ENCODE peak calls at places on chromosomes 1 and 21, in four cellular contexts. Q is endothelial cell of umbilical vein, N is HFF-Myc, S is uterus. W is an unnamed sample.

GRCh38 chr1:25145775-25146381 is 86.4 kb downstream of the SYF2 start:
- DNase-seq in Q (no peak), N (no peak), S (no peak), W (no peak)

GRCh38 chr1:20466231-20466630 is 19.8 kb downstream of the CAMK2N1 start:
- DNase-seq in Q (no peak), N (no peak), S (no peak), W (no peak)

GRCh38 chr1:167439301-167439988 is 78.9 kb downstream of the CD247 start:
- DNase-seq in Q (peak; percentile 51), N (no peak), S (peak; percentile 30), W (no peak)

GRCh38 chr1:55580845-55581332 is 365.7 kb upstream of the USP24 start:
- DNase-seq in Q (no peak), N (no peak), S (no peak), W (peak; percentile 25)

GRCh38 chr1:206715552-206716518 is 31.1 kb downstream of the MAPKAPK2 start:
- DNase-seq in Q (no peak), N (no peak), S (no peak), W (no peak)

GRCh38 chr1:162832470-162832869 is 28.5 kb downstream of the CCDC190 start:
- DNase-seq in Q (no peak), N (no peak), S (no peak), W (no peak)

GRCh38 chr1:170460379-170460778 is 71.6 kb upstream of the GORAB start:
- DNase-seq in Q (no peak), N (no peak), S (no peak), W (no peak)

GRCh38 chr1:231918239-231919015 is 291.8 kb downstream of the DISC1 start:
- DNase-seq in Q (no peak), N (no peak), S (no peak), W (no peak)

GRCh38 chr21:38229260-38229877 is 27.4 kb upstream of the KCNJ15 start:
- DNase-seq in Q (no peak), N (no peak), S (no peak), W (no peak)

GRCh38 chr21:32137266-32137665 is 141.6 kb downstream of the MIS18A start:
- DNase-seq in Q (no peak), N (no peak), S (no peak), W (no peak)

DNA sequence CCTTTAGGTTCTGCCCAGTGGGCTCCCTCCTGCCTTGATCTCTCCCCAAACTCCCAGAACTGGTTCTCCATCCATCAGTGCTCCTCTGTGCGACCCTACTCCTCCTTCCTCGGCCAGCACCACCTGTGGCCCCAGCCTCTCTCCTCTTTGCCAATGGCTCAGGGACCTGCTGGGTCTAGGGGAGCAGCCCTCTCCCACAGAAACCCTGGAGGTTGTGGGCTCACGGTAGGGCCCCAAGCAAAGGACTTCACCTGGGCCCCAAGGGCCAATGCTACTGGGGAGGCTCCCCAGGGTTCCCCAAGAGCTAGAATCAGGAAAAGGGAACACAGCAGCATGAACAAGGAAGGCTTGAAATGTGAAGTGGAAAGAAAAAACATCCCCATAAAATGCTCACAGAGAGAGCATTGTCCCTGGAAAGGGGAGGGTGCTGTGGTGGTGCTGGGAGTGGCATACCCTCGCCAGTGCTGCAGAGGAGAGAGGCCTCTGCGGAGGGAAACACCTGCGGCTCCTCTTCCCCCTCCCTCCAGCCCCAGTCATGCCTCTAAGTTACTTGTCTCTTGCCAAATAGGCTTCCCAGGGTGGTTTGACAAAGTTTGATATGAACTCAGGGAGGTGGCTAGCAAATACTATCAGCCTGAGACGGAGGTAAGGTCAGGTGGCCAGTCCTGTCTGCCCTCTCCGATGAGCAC is 2.5 kb downstream of the TMEM63A start:
- DNase-seq in Q (no peak), N (no peak), S (no peak), W (no peak)
- H3K4me3 ChIP-seq in Q (no peak overlapping the region), N (no peak overlapping the region), S (no peak overlapping the region), W (no peak overlapping the region)

DNA sequence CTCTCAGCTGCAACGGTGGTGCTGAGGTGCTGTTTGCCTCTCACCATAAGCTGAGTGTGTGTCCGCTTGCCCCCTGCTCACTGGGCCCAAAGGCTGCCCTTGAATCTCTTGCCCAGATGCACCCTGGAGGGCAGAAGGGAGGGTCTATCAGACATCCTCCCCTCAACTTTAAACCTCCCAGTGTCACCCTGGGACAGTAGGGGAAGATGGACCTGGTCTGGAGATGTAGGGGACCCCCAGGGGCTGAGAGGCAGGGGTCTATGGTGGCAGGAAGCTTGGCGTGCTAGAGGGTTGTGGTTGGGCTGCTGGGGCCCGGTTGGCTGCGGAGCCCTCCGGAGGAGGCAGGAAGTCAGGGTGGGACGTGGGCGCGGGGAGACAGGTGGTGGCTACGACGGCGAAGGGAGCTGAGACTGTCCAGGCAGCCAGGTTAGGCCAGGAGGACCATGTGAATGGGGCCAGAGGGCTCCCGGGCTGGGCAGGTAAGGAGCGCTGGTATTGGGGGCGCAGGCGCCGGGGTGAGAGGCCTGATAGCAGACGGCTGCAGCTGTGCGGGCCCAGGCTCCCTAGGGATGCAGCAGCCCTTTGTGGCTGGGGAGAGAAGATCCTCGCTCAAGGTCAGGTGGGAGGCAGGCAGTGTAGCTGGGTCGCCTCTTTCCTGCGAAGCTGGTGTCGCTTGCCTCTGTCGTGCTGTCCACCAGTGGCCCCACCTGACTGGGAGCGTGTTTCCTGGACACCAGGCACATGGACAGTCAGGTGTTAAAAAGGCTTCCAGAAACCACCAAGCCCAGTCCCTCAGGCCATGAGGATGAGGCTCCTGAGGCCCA is at the start of gene LCK:
- DNase-seq in Q (no peak), N (no peak), S (no peak), W (no peak)
- H3K4me3 ChIP-seq in Q (no peak within 1 kb of the TSS), N (no peak within 1 kb of the TSS), S (no peak within 1 kb of the TSS), W (no peak within 1 kb of the TSS)

DNA sequence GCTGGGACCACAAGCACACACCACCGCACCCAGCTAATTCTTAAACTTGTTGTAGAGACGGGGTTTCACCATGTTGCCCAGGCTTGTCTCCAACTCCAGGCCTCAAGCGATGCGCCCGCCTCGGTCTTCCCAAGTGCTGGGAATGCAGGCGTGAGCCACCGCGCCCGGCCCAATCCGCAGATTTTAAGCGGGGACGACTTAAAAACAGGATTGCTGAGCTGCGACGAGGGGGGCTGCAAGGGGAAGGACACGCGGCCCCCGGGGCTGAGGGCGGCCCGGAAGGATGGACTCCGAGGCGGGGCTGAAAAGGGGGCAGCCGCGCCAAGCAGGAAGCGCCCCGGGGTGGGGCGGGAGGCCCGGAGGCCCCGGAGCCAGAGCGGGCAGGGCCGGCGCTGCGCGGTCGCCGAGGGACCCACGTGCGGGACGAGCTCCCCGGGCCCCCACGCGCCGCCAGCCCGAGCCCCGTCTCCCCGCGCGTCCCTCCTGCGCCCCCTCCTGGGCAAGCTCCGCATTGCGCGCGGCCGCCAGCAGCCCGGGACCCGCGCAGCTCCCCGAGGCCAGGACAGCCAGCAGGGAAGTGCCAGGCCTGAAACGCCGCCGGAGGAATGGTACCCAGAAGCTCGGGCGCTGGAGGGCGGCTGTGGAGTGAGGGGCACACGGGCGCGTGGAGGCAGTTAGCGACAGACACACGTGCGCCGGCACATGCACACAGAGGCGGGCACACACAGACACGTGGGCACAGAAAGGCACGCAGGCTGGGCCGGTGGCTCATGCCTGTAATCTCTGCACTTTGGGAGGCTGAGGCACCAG is 5.5 kb upstream of the PRKCZ start:
- DNase-seq in Q (peak; percentile 45), N (no peak), S (peak; percentile 73), W (no peak)
- H3K4me3 ChIP-seq in Q (no peak overlapping the region), N (peak overlapping the region; percentile 19), S (no peak overlapping the region), W (peak overlapping the region; percentile 6)

GRCh38 chr1:213821943-213822334 is 165.8 kb upstream of the PROX1 start:
- DNase-seq in Q (no peak), N (no peak), S (no peak), W (no peak)

GRCh38 chr1:213821175-213821942 is 166.4 kb upstream of the PROX1 start:
- DNase-seq in Q (no peak), N (no peak), S (no peak), W (no peak)

DNA sequence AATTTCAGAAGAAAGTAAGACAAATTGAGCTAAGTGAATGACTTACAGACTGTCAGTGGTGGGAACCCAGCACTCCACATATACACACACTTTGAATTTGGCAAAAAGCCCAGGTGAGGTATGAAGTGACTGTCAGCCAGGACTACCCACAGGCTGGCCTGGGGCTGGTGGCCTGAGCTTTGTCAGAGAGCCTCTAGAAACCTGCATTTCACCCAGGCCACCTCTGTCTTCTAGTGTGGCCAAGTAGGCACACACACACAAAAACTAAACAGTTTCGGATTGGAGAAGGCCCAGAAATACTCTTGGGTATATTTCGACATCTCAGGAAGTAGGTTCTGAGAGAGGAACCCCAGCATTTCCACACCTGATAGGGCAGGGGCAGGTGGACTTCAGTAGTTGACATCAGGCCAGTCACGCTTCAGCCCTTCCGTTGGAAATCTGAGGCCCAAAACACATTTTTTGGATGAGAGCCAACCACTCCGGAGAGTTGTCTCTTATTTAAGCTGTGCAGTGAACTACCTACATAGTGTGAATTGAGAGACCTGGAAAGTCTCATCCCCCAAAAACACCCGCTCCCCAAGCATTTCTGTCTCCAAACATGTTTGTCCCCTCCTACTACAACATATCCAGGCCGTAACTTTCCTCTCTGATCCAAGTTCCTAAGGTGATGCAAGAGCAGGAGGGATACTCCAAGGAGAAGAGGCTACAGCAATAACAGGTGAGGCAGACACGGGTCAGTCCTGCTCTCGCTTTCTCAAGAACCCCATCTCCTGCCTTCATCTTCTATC is 167.2 kb upstream of the PROX1 start:
- DNase-seq in Q (no peak), N (no peak), S (no peak), W (no peak)
- H3K4me3 ChIP-seq in Q (no peak overlapping the region), N (no peak overlapping the region), S (no peak overlapping the region), W (no peak overlapping the region)

DNA sequence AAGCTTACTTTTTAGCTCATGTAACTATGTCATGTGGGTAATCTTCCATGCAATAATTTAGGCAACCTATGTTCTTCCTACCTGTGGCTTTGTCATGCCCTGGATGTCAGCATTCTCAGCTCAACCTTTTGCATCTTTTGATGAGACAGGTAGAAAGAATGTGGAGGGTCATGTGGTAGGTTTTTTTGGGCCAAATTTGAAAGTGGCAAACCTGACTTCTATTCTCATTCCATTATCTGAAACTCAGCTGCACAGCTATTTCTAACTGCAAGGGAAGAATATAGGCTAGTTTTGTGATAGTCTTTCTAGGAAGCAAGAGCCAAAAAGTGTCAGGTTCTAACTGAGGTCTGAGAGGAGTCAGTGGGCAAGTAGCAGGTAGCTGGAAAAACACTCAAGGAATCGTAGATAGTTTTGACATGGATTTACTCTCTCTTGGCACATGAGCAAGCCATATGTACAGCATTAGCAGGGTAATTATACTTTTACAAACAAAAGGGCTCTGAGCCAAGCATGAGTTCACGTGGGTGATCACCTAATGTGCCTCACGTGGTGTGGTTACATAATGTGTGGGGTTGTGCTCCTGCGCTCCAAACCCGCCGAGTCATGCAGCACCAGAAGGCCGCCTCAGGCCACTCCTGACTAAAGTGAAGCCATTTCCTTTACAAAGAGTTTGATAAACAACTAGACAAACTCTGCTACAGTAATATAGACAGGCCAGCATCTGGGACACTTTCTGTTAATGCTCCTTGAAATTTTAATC is 1013.8 kb downstream of the PLA2G4A start:
- DNase-seq in Q (no peak), N (no peak), S (peak; percentile 13), W (no peak)
- H3K4me3 ChIP-seq in Q (no peak overlapping the region), N (no peak overlapping the region), S (no peak overlapping the region), W (no peak overlapping the region)

GRCh38 chr1:164813781-164814180 is 254.8 kb downstream of the PBX1 start:
- DNase-seq in Q (peak; percentile 48), N (no peak), S (no peak), W (peak; percentile 44)
- H3K4me3 ChIP-seq in Q (no peak overlapping the region), N (no peak overlapping the region), S (no peak overlapping the region), W (no peak overlapping the region)

DNA sequence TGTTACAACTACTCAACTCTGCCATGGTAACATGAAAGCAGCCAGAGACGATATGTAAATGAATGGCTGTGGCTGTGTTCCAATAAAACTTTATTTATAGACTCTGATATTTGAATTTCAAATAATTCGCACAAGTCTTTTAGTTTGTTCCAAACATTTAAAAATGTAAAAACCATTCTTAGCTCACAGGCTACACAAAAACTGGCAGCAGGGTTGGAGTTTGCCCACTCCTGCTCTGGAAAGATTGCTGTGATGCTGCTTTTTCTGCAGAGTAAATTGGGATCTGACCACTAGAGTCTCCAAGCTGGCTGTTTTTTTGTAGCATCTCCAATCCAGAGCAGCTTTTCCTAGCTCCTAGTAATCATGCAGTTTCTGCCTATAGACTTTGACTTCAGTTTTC is 157.5 kb downstream of the CHRM3 start:
- DNase-seq in Q (no peak), N (no peak), S (no peak), W (no peak)
- H3K4me3 ChIP-seq in Q (no peak overlapping the region), N (no peak overlapping the region), S (no peak overlapping the region), W (no peak overlapping the region)

W was measured in retinal pigment epithelial cell.